ENCODE peak calls at places on chromosomes 1 and 21, in six cellular contexts. M, H, J, P, W and Z are unnamed samples.

GRCh38 chr1:196608401-196609113 is at the start of gene KCNT2:
- DNase-seq in J (peak), H (peak), P (no peak), W (no peak), M (peak), Z (peak)

GRCh38 chr21:26801524-26801923 is 43.7 kb downstream of the ADAMTS1 start:
- DNase-seq in M (peak), H (no peak), W (no peak), J (no peak), P (no peak), Z (no peak)

GRCh38 chr1:117694543-117694942 is 88.7 kb downstream of the TENT5C start:
- DNase-seq in J (no peak), W (no peak), H (no peak), P (no peak), M (no peak), Z (no peak)

GRCh38 chr1:44377925-44378784 is 23.1 kb upstream of the ERI3 start:
- DNase-seq in J (peak), W (peak), H (peak), M (peak), P (peak), Z (no peak)

GRCh38 chr1:112146201-112146715 is 156.8 kb upstream of the KCND3 start:
- DNase-seq in W (no peak), J (no peak), P (no peak), M (no peak), H (no peak), Z (no peak)

GRCh38 chr1:44405041-44405803 is at the start of gene RNF220:
- DNase-seq in H (no peak), J (peak), M (peak), P (peak), W (peak), Z (no peak)

GRCh38 chr1:154497026-154497806 is 4.8 kb upstream of the TDRD10 start:
- DNase-seq in W (no peak), P (no peak), M (peak), J (peak), H (peak), Z (peak)

GRCh38 chr1:32904797-32905196 is 3.6 kb upstream of the TMEM54 start:
- DNase-seq in P (no peak), W (no peak), J (no peak), M (no peak), H (no peak), Z (no peak)

GRCh38 chr1:205703072-205703471 is 22.8 kb upstream of the SLC45A3 start:
- DNase-seq in H (no peak), P (no peak), J (no peak), W (no peak), M (no peak), Z (no peak)

GRCh38 chr1:66354311-66354922 is 179.5 kb upstream of the SGIP1 start:
- DNase-seq in P (no peak), W (peak), M (peak), J (no peak), H (no peak), Z (no peak)

GRCh38 chr1:56578963-56579875 is at the start of gene PLPP3:
- DNase-seq in W (peak), P (no peak), H (peak), M (peak), J (peak), Z (peak)

GRCh38 chr1:246212013-246212412 is 295.1 kb downstream of the SMYD3 start:
- DNase-seq in P (no peak), M (no peak), H (no peak), J (no peak), W (no peak), Z (no peak)

GRCh38 chr1:7991504-7992440 is 30.3 kb downstream of the PARK7 start:
- DNase-seq in H (no peak), J (no peak), W (no peak), P (no peak), M (no peak), Z (no peak)

GRCh38 chr1:222880586-222880985 is 65.7 kb downstream of the DISP1 start:
- DNase-seq in P (no peak), J (peak), W (no peak), M (peak), H (no peak), Z (no peak)

GRCh38 chr1:40753142-40753882 is 30.3 kb upstream of the KCNQ4 start:
- DNase-seq in W (no peak), M (no peak), P (no peak), H (no peak), J (no peak), Z (no peak)

GRCh38 chr1:32774950-32775634 is 42.1 kb downstream of the YARS1 start:
- DNase-seq in P (no peak), M (peak), H (no peak), W (no peak), J (no peak), Z (no peak)

GRCh38 chr1:19725606-19726005 is 60.9 kb downstream of the HTR6 start:
- DNase-seq in M (no peak), J (no peak), W (no peak), H (no peak), P (no peak), Z (no peak)

GRCh38 chr1:240607006-240607405 is 4.9 kb downstream of the GREM2 start:
- DNase-seq in H (no peak), M (no peak), W (no peak), J (no peak), P (no peak), Z (no peak)

GRCh38 chr1:46466477-46467182 is 23.0 kb upstream of the DMBX1 start:
- DNase-seq in M (no peak), J (peak), H (no peak), W (no peak), P (no peak), Z (no peak)

GRCh38 chr1:109926662-109927300 is 16.1 kb downstream of the CSF1 start:
- DNase-seq in P (no peak), H (peak), J (no peak), M (peak), W (no peak), Z (no peak)

GRCh38 chr1:3170566-3171453 is 101.8 kb downstream of the PRDM16 start:
- DNase-seq in P (no peak), J (no peak), W (no peak), H (peak), M (peak), Z (peak)

GRCh38 chr1:165747632-165748452 is 20.8 kb downstream of the TMCO1 start:
- DNase-seq in H (no peak), M (no peak), W (no peak), J (no peak), P (no peak), Z (no peak)